ENCODE peak calls at places on chromosomes 4 and X, in six cellular contexts. C is SK-MEL-5; F is H9; H is T-helper 1 cell; A is stimulated activated CD4-positive, alpha-beta T cell treated with anti-CD3 and anti-CD28 coated beads, Interleukin-15, amount 100 ng/mL, for 48 hours; T is activated CD4-positive, CD25-positive, alpha-beta regulatory T cell treated with anti-CD3 and anti-CD28 coated beads, Interleukin-2, amount 50 U/mL, for 72 hours. N is an unnamed sample.

GRCh38 chr4:138512766-138513165 is 270.6 kb upstream of the SLC7A11 start:
- DNase-seq in C (no peak), F (no peak), H (no peak), A (no peak), T (no peak), N (no peak)

GRCh38 chr4:139685180-139685579 is 19.6 kb downstream of the MGST2 start:
- DNase-seq in C (no peak), F (no peak), H (no peak), A (no peak), T (no peak), N (no peak)

GRCh38 chr4:108224628-108225053 is 55.9 kb upstream of the LEF1 start:
- DNase-seq in C (peak; percentile 22), F (no peak), H (no peak), A (no peak), T (no peak), N (no peak)

GRCh38 chrX:19514791-19515614 is at the start of gene MAP3K15:
- DNase-seq in C (peak; percentile 28), F (peak; percentile 50), H (no peak), A (no peak), T (peak; percentile 33), N (no peak)

GRCh38 chrX:40871385-40872082 is 136.2 kb upstream of the MED14 start:
- DNase-seq in C (no peak), F (no peak), H (no peak), A (no peak), T (no peak), N (no peak)

GRCh38 chr4:52126946-52127345 is 75.8 kb downstream of the SPATA18 start:
- DNase-seq in C (no peak), F (no peak), H (no peak), A (no peak), T (no peak), N (no peak)

GRCh38 chr4:161256716-161257115 is 907.1 kb downstream of the FSTL5 start:
- DNase-seq in C (peak; percentile 69), F (no peak), H (no peak), A (no peak), T (no peak), N (no peak)

GRCh38 chr4:180768610-180769009 is 1474.6 kb upstream of the TENM3 start:
- DNase-seq in C (no peak), F (no peak), H (no peak), A (no peak), T (no peak), N (no peak)

GRCh38 chr4:62871057-62871456 is 1538.2 kb downstream of the TECRL start:
- DNase-seq in C (no peak), F (no peak), H (no peak), A (no peak), T (no peak), N (no peak)

GRCh38 chrX:152896450-152896849 is 1.4 kb upstream of the ZNF185 start:
- DNase-seq in C (no peak), F (no peak), H (no peak), A (no peak), T (no peak), N (no peak)

GRCh38 chr4:110619401-110620247 is 3.3 kb downstream of the PITX2 start:
- DNase-seq in C (no peak), F (peak; percentile 82), H (no peak), A (no peak), T (no peak), N (no peak)

GRCh38 chr4:167234388-167234881 is at the start of gene SPOCK3:
- DNase-seq in C (no peak), F (peak; percentile 70), H (no peak), A (no peak), T (no peak), N (no peak)

GRCh38 chr4:24794916-24795665 is at the start of gene SOD3:
- DNase-seq in C (no peak), F (peak; percentile 93), H (no peak), A (no peak), T (no peak), N (no peak)

GRCh38 chr4:61202100-61202637 is 2.0 kb downstream of the ADGRL3 start:
- DNase-seq in C (no peak), F (no peak), H (no peak), A (no peak), T (no peak), N (no peak)

GRCh38 chrX:104284407-104285000 is 29.8 kb upstream of the ESX1 start:
- DNase-seq in C (no peak), F (no peak), H (no peak), A (no peak), T (no peak), N (no peak)

GRCh38 chr4:3127129-3127528 is 52.6 kb downstream of the HTT start:
- DNase-seq in C (no peak), F (no peak), H (no peak), A (no peak), T (no peak), N (no peak)

GRCh38 chrX:39809326-39809725 is 288.4 kb downstream of the BCOR start:
- DNase-seq in C (no peak), F (no peak), H (no peak), A (no peak), T (no peak), N (no peak)

GRCh38 chrX:41922694-41923171 is 621 bp downstream of the CASK start:
- DNase-seq in C (peak; percentile 6), F (peak; percentile 42), H (no peak), A (no peak), T (peak; percentile 36), N (peak; percentile 9)

GRCh38 chr4:174156239-174156826 is 127.1 kb downstream of the FBXO8 start:
- DNase-seq in C (peak; percentile 77), F (no peak), H (no peak), A (no peak), T (no peak), N (no peak)

GRCh38 chrX:121958886-121959285 is 911.5 kb downstream of the GLUD2 start:
- DNase-seq in C (no peak), F (no peak), H (no peak), A (no peak), T (no peak), N (no peak)

GRCh38 chr4:168882650-168883233 is 127.3 kb downstream of the CBR4 start:
- DNase-seq in C (no peak), F (no peak), H (no peak), A (no peak), T (no peak), N (no peak)

GRCh38 chrX:40474205-40474626 is 106.6 kb upstream of the ATP6AP2 start:
- DNase-seq in C (no peak), F (peak; percentile 96), H (no peak), A (no peak), T (no peak), N (no peak)

GRCh38 chr4:3668825-3669552 is 97.2 kb upstream of the ADRA2C start:
- DNase-seq in C (no peak), F (peak; percentile 72), H (no peak), A (no peak), T (no peak), N (no peak)

GRCh38 chr4:41992967-41993857 is 2.9 kb downstream of the SLC30A9 start:
- DNase-seq in C (no peak), F (no peak), H (no peak), A (no peak), T (no peak), N (no peak)

GRCh38 chrX:53022381-53022780 is 26.2 kb upstream of the GPR173 start:
- DNase-seq in C (no peak), F (no peak), H (no peak), A (no peak), T (no peak), N (no peak)

GRCh38 chrX:153063315-153063714 is 7.0 kb downstream of the PNMA3 start:
- DNase-seq in C (no peak), F (no peak), H (no peak), A (no peak), T (no peak), N (no peak)

GRCh38 chr4:37561803-37562207 is 124.4 kb downstream of the RELL1 start:
- DNase-seq in C (peak; percentile 42), F (no peak), H (no peak), A (no peak), T (no peak), N (no peak)

GRCh38 chrX:123153846-123154335 is 30.2 kb upstream of the GRIA3 start:
- DNase-seq in C (no peak), F (no peak), H (no peak), A (no peak), T (no peak), N (no peak)

GRCh38 chrX:136130931-136131843 is 16.1 kb upstream of the FHL1 start:
- DNase-seq in C (peak; percentile 56), F (no peak), H (no peak), A (no peak), T (no peak), N (no peak)

GRCh38 chr4:156767911-156768415 is 203.6 kb downstream of the PDGFC start:
- DNase-seq in C (peak; percentile 17), F (no peak), H (no peak), A (no peak), T (no peak), N (no peak)

GRCh38 chr4:153234923-153235322 is 30.7 kb downstream of the TRIM2 start:
- DNase-seq in C (no peak), F (no peak), H (no peak), A (no peak), T (no peak), N (no peak)

GRCh38 chr4:159484049-159484448 is 381.2 kb downstream of the RAPGEF2 start:
- DNase-seq in C (no peak), F (no peak), H (no peak), A (no peak), T (no peak), N (no peak)

GRCh38 chr4:149887091-149887490 is 71.4 kb upstream of the IQCM start:
- DNase-seq in C (no peak), F (no peak), H (no peak), A (no peak), T (no peak), N (no peak)

N was measured in activated effector memory CD4-positive, alpha-beta T cell treated with Interleukin-2 at 50 U/mL for 16 hours.